ENCODE peak calls at places on chromosomes 1 and 21, in nine cellular contexts. F is endodermal cell, P is NCI-H1694 treated with DMSO at 0.1 percent for 48 hours, K is A549, U is MM.1S, R is anterior cingulate cortex, Y is stomach, T is NCI-H1092, V is brain microvascular endothelial cell. A is an unnamed sample.

GRCh38 chr21:41678016-41678935 is 88.6 kb downstream of the RIPK4 start:
- DNase-seq in F (peak), P (no peak), K (peak), U (no peak), R (no peak), Y (peak), T (peak), V (no peak), A (no peak)

GRCh38 chr21:31124005-31124404 is 85.7 kb upstream of the KRTAP19-8 start:
- DNase-seq in F (peak), P (no peak), K (no peak), U (no peak), R (no peak), Y (no peak), T (no peak), V (no peak), A (no peak)

GRCh38 chr21:35084869-35085268 is 35.8 kb upstream of the RUNX1 start:
- DNase-seq in F (no peak), P (no peak), K (peak), U (no peak), R (no peak), Y (no peak), T (no peak), V (peak), A (no peak)

GRCh38 chr1:14778882-14779594 is 180.6 kb downstream of the KAZN start:
- DNase-seq in F (peak), P (no peak), K (peak), U (peak), R (no peak), Y (peak), T (no peak), V (peak), A (no peak)

GRCh38 chr1:88985033-88985432 is 7.4 kb downstream of the KYAT3 start:
- DNase-seq in F (no peak), P (no peak), K (peak), U (no peak), R (no peak), Y (peak), T (peak), V (peak), A (peak)

GRCh38 chr1:97989094-97989680 is 68.4 kb upstream of the DPYD start:
- DNase-seq in F (no peak), P (no peak), K (peak), U (no peak), R (no peak), Y (no peak), T (no peak), V (peak), A (no peak)

GRCh38 chr1:13797397-13797796 is 97.4 kb downstream of the PRDM2 start:
- DNase-seq in F (no peak), P (no peak), K (no peak), U (no peak), R (no peak), Y (no peak), T (no peak), V (no peak), A (no peak)

GRCh38 chr1:21801100-21801499 is 11.0 kb upstream of the LDLRAD2 start:
- DNase-seq in F (no peak), P (no peak), K (no peak), U (no peak), R (no peak), Y (no peak), T (no peak), V (peak), A (no peak)

GRCh38 chr21:42495027-42495426 is 997 bp downstream of the RSPH1 start:
- DNase-seq in F (peak), P (no peak), K (no peak), U (no peak), R (no peak), Y (no peak), T (no peak), V (no peak), A (no peak)

GRCh38 chr1:201191723-201192477 is 1.3 kb downstream of the IGFN1 start:
- DNase-seq in F (no peak), P (no peak), K (peak), U (no peak), R (no peak), Y (no peak), T (no peak), V (peak), A (no peak)

GRCh38 chr1:8133657-8134430 is 107.7 kb upstream of the ERRFI1 start:
- DNase-seq in F (no peak), P (no peak), K (no peak), U (no peak), R (no peak), Y (peak), T (no peak), V (peak), A (no peak)

A was measured in hypothalamus.